ENCODE peak calls at places on chromosomes 11 and 22, in nine cellular contexts. E, N, W, S, H, C, M, D and X are unnamed samples.

GRCh38 chr11:5380740-5381342 is 2.8 kb upstream of the OR51M1 start:
- DNase-seq in W (no peak), C (peak; percentile 47), S (peak; percentile 23), M (peak; percentile 87), E (peak; percentile 56), H (peak; percentile 83), N (peak; percentile 40), D (no peak), X (no peak)

GRCh38 chr22:41334951-41335635 is 33.8 kb downstream of the ZC3H7B start:
- DNase-seq in W (no peak), M (no peak), H (no peak), N (no peak), C (no peak), E (no peak), S (no peak), D (no peak), X (no peak)

GRCh38 chr11:77211040-77211451 is 83.0 kb downstream of the MYO7A start:
- DNase-seq in C (no peak), E (no peak), M (no peak), W (no peak), N (peak; percentile 18), H (no peak), D (no peak), S (no peak), X (peak; percentile 77)

GRCh38 chr22:20724676-20725454 is 49.0 kb upstream of the SERPIND1 start:
- DNase-seq in C (no peak), S (no peak), E (no peak), H (no peak), N (no peak), W (no peak), D (no peak), M (no peak), X (no peak)

GRCh38 chr11:83011333-83012167 is 60.1 kb downstream of the RAB30 start:
- DNase-seq in W (no peak), N (no peak), D (no peak), S (no peak), C (no peak), M (no peak), E (no peak), H (no peak), X (no peak)

GRCh38 chr11:18669211-18669593 is 29.4 kb upstream of the TMEM86A start:
- DNase-seq in H (no peak), N (no peak), S (peak; percentile 24), M (no peak), D (no peak), W (no peak), C (no peak), E (no peak), X (no peak)

GRCh38 chr11:132367293-132367692 is 996.9 kb downstream of the NTM start:
- DNase-seq in D (no peak), N (no peak), H (no peak), S (no peak), C (no peak), E (no peak), M (no peak), W (no peak), X (no peak)

GRCh38 chr11:30125461-30125860 is 105.4 kb upstream of the FSHB start:
- DNase-seq in M (no peak), S (no peak), E (no peak), H (no peak), N (no peak), D (no peak), W (no peak), C (no peak), X (no peak)

GRCh38 chr11:96219981-96220623 is 122.9 kb downstream of the MAML2 start:
- DNase-seq in N (no peak), M (no peak), H (peak; percentile 26), W (no peak), S (no peak), C (no peak), E (no peak), D (no peak), X (no peak)

GRCh38 chr11:130315354-130315970 is 745 bp upstream of the ZBTB44 start:
- DNase-seq in W (no peak), E (no peak), C (peak; percentile 54), D (peak; percentile 59), H (peak; percentile 34), M (peak; percentile 88), S (peak; percentile 60), N (peak; percentile 76), X (no peak)

GRCh38 chr11:126061707-126062678 is 673 bp downstream of the CDON start:
- DNase-seq in C (peak; percentile 44), W (no peak), H (peak; percentile 83), M (peak; percentile 84), D (peak; percentile 77), E (peak; percentile 57), N (peak; percentile 43), S (peak; percentile 40), X (no peak)

GRCh38 chr11:47611240-47611863 is 17.1 kb upstream of the C1QTNF4 start:
- DNase-seq in E (no peak), M (peak; percentile 30), H (no peak), S (no peak), N (no peak), D (no peak), C (no peak), W (no peak), X (no peak)

GRCh38 chr11:6475936-6476335 is 2.2 kb upstream of the TRIM3 start:
- DNase-seq in E (no peak), C (no peak), H (peak; percentile 15), D (no peak), S (no peak), N (no peak), W (no peak), M (peak; percentile 59), X (no peak)

GRCh38 chr11:112346586-112346985 is 85.9 kb upstream of the PLET1 start:
- DNase-seq in W (no peak), N (no peak), H (no peak), M (no peak), E (no peak), C (no peak), D (no peak), S (no peak), X (no peak)

GRCh38 chr22:23790819-23791736 is 4.3 kb downstream of the SMARCB1 start:
- DNase-seq in W (no peak), S (no peak), E (no peak), M (no peak), H (no peak), C (no peak), N (no peak), D (peak; percentile 72), X (peak; percentile 55)

GRCh38 chr11:112564228-112564955 is 303.7 kb upstream of the PLET1 start:
- DNase-seq in N (no peak), D (no peak), W (peak; percentile 59), S (no peak), H (no peak), C (no peak), E (no peak), M (no peak), X (no peak)

GRCh38 chr11:75565221-75565814 is 3.3 kb downstream of the SERPINH1 start:
- DNase-seq in C (no peak), H (no peak), W (no peak), N (no peak), E (no peak), S (no peak), M (peak; percentile 67), D (peak; percentile 65), X (no peak)

GRCh38 chr11:75562048-75562835 is at the start of gene SERPINH1:
- DNase-seq in C (peak; percentile 89), E (peak; percentile 79), N (peak; percentile 92), D (peak; percentile 94), M (peak; percentile 94), W (peak; percentile 86), H (peak; percentile 85), S (peak; percentile 81), X (no peak)

GRCh38 chr11:75562836-75563484 is 907 bp downstream of the SERPINH1 start:
- DNase-seq in M (peak; percentile 92), D (peak; percentile 44), E (peak; percentile 48), S (peak; percentile 39), W (no peak), C (no peak), H (peak; percentile 95), N (no peak), X (no peak)

GRCh38 chr11:75563501-75563977 is 1.5 kb downstream of the SERPINH1 start:
- DNase-seq in E (no peak), N (no peak), S (no peak), W (no peak), D (no peak), C (no peak), M (no peak), H (no peak), X (no peak)

GRCh38 chr11:75563978-75564552 is 2.0 kb downstream of the SERPINH1 start:
- DNase-seq in W (no peak), N (no peak), H (peak; percentile 91), D (peak; percentile 77), M (peak; percentile 95), C (no peak), E (peak; percentile 33), S (no peak), X (no peak)
- TF ChIP-seq CTCF in W (peak; percentile 34), N (no peak), H (peak; percentile 62), D (peak; percentile 34), M (peak; percentile 78), C (no peak), E (peak; percentile 23), S (no peak), X (peak; percentile 81)

GRCh38 chr22:45919504-45920286 is 57.3 kb downstream of the WNT7B start:
- DNase-seq in M (no peak), H (no peak), E (no peak), N (no peak), D (no peak), C (peak; percentile 55), W (no peak), S (peak; percentile 92), X (no peak)
- TF ChIP-seq CTCF in M (no peak), H (no peak), E (no peak), N (no peak), D (no peak), C (no peak), W (no peak), S (no peak), X (no peak)

GRCh38 chr22:30802202-30803166 is 107.8 kb downstream of the OSBP2 start:
- DNase-seq in N (peak; percentile 85), D (peak; percentile 82), H (peak; percentile 97), E (peak; percentile 82), W (peak; percentile 34), M (peak; percentile 97), C (peak; percentile 78), S (peak; percentile 95), X (peak; percentile 96)
- TF ChIP-seq CTCF in N (no peak), D (peak; percentile 32), H (peak; percentile 30), E (peak; percentile 13), W (peak; percentile 32), M (peak; percentile 61), C (no peak), S (no peak), X (peak; percentile 55)

DNA sequence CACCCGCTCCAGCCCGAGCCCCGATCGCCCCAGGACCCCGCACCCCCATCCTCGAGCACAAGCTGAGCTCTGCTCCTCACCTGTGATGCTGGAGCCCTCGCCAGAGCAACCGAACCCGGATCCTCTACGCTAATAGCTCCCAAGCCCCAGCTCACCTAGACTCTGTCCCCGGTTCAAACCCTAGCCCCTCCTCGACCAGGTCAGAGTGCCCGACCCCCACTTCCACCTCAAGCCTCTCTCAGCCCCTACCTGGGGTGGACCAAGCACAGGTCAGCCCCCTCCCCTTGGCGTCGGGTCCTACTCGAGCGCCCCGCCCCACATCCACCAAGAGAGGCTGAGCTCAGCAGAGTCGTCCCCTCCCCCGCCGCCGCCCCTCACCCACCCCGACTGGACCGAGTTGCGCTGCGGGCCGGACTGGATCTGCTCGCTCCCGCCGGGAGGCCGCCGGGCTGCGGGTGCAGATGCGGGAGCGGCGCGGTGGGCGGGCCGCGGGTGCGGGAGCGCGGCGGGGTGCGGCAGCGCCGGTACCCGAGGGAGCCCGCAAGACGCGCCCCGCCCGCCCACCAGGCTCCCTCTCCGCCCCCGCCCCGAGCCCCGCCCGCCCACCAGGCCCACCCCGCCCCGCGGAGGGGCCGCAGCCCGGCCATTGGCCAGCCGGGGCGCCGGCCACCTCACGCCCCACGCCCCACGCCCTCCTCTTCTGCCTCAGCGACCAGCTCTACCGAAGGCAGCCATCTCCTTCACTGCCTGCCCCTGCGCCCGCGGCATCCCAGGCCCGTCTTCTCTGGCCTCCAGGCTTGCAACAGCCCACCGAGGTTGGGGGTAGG is 577 bp upstream of the DKK3 start:
- DNase-seq in M (peak; percentile 94), N (peak; percentile 41), C (no peak), E (peak; percentile 71), S (peak; percentile 51), D (peak; percentile 50), H (peak; percentile 89), W (no peak), X (no peak)
- TF ChIP-seq CTCF in M (no peak), N (no peak), C (no peak), E (no peak), S (no peak), D (no peak), H (no peak), W (no peak), X (no peak)